ENCODE peak calls at places on chromosomes 13 and 19, in eight cellular contexts. X, U, Z, R, O, Q, S and N are unnamed samples.

GRCh38 chr19:32351807-32352630 is 6.6 kb downstream of the ZNF507 start:
- DNase-seq in X (no peak), U (no peak), Z (no peak), Q (no peak), O (no peak), S (peak), R (no peak), N (no peak)

GRCh38 chr19:41746593-41747227 is 8.6 kb upstream of the CEACAM6 start:
- DNase-seq in S (peak), R (peak), O (no peak), X (peak), Q (peak), Z (peak), U (no peak), N (peak)

GRCh38 chr13:36082806-36083205 is 48.4 kb downstream of the DCLK1 start:
- DNase-seq in X (no peak), R (no peak), O (no peak), Q (no peak), U (no peak), Z (no peak), S (no peak), N (no peak)

GRCh38 chr13:80048802-80049201 is 292.1 kb downstream of the SPRY2 start:
- DNase-seq in Z (peak), Q (no peak), O (peak), X (peak), R (peak), U (no peak), S (peak), N (peak)

GRCh38 chr19:45769821-45770191 is 754 bp upstream of the SIX5 start:
- DNase-seq in X (no peak), S (no peak), Z (no peak), Q (no peak), R (peak), O (no peak), U (no peak), N (peak)

GRCh38 chr19:38941979-38942378 is 11.2 kb downstream of the MRPS12 start:
- DNase-seq in R (no peak), O (no peak), Q (no peak), U (no peak), S (no peak), X (no peak), Z (no peak), N (no peak)

GRCh38 chr13:95924389-95924994 is 128.7 kb downstream of the UGGT2 start:
- DNase-seq in Z (peak), O (no peak), S (peak), Q (peak), R (peak), U (no peak), X (no peak), N (no peak)

GRCh38 chr19:24069907-24070657 is 16.9 kb upstream of the ZNF254 start:
- DNase-seq in O (no peak), X (no peak), S (peak), Z (no peak), U (no peak), R (no peak), Q (no peak), N (no peak)

GRCh38 chr13:46613409-46614049 is 60.6 kb downstream of the LRCH1 start:
- DNase-seq in X (no peak), Z (no peak), S (no peak), O (no peak), R (no peak), Q (no peak), U (no peak), N (no peak)

GRCh38 chr19:48401277-48401676 is 7.8 kb downstream of the GRIN2D start:
- DNase-seq in U (no peak), X (no peak), Q (no peak), S (no peak), O (no peak), R (no peak), Z (no peak), N (no peak)

GRCh38 chr13:62119739-62120700 is 704.4 kb upstream of the PCDH20 start:
- DNase-seq in U (no peak), X (peak), S (peak), O (no peak), R (no peak), Q (no peak), Z (no peak), N (no peak)